ENCODE peak calls at places on chromosomes 6 and 20, in five cellular contexts. S is astrocyte of the spinal cord, O is mucosa of gallbladder, U is fibroblast of pulmonary artery, G is dorsolateral prefrontal cortex. M is an unnamed sample.

GRCh38 chr20:23407770-23408467 is 13.4 kb downstream of the NAPB start:
- DNase-seq in U (no peak), O (no peak), G (no peak), S (no peak), M (no peak)

GRCh38 chr20:62523473-62524203 is 47.8 kb upstream of the GATA5 start:
- DNase-seq in U (no peak), G (no peak), O (no peak), S (no peak), M (no peak)

GRCh38 chr6:22363166-22363965 is 66.5 kb upstream of the PRL start:
- DNase-seq in O (no peak), S (no peak), U (no peak), G (no peak), M (no peak)

GRCh38 chr6:6315660-6316059 is 4.8 kb downstream of the F13A1 start:
- DNase-seq in O (peak), U (peak), G (peak), S (peak), M (no peak)

GRCh38 chr6:33977606-33978438 is 168.1 kb downstream of the GRM4 start:
- DNase-seq in S (no peak), U (no peak), O (no peak), G (no peak), M (no peak)

GRCh38 chr6:140988780-140989179 is 1143.9 kb upstream of the GJE1 start:
- DNase-seq in S (no peak), U (peak), O (no peak), G (no peak), M (no peak)

GRCh38 chr6:134945045-134945444 is 4.9 kb downstream of the ALDH8A1 start:
- DNase-seq in G (no peak), O (no peak), S (no peak), U (no peak), M (no peak)

GRCh38 chr6:1580109-1580508 is 29.6 kb upstream of the FOXC1 start:
- DNase-seq in S (no peak), G (no peak), O (no peak), U (no peak), M (no peak)

GRCh38 chr20:47412073-47412472 is 55.6 kb upstream of the ZMYND8 start:
- DNase-seq in G (no peak), S (no peak), U (no peak), O (no peak), M (no peak)

GRCh38 chr6:43995137-43995536 is 132.1 kb downstream of the MRPL14 start:
- DNase-seq in U (no peak), G (no peak), O (no peak), S (no peak), M (no peak)

GRCh38 chr6:34238507-34239239 is 2.0 kb downstream of the HMGA1 start:
- DNase-seq in S (peak), G (no peak), U (no peak), O (no peak), M (no peak)

GRCh38 chr6:79810153-79810806 is 137.1 kb downstream of the ELOVL4 start:
- DNase-seq in S (no peak), G (no peak), U (no peak), O (no peak), M (no peak)

GRCh38 chr6:163123098-163123497 is 291.4 kb upstream of the QKI start:
- DNase-seq in G (no peak), U (no peak), O (no peak), S (no peak), M (no peak)

GRCh38 chr6:164337024-164337924 is 922.8 kb downstream of the QKI start:
- DNase-seq in O (no peak), U (no peak), G (no peak), S (no peak), M (no peak)

GRCh38 chr6:154623391-154623790 is 109.8 kb upstream of the SCAF8 start:
- DNase-seq in G (no peak), S (no peak), U (no peak), O (no peak), M (no peak)

GRCh38 chr6:33198159-33198852 is 2.2 kb downstream of the RXRB start:
- DNase-seq in U (no peak), O (no peak), G (no peak), S (no peak), M (no peak)

GRCh38 chr20:50546729-50547314 is 36.6 kb downstream of the PTPN1 start:
- DNase-seq in U (no peak), O (no peak), G (no peak), S (no peak), M (no peak)

GRCh38 chr20:58372836-58373235 is 16.2 kb upstream of the VAPB start:
- DNase-seq in O (no peak), U (no peak), S (no peak), G (no peak), M (no peak)

GRCh38 chr6:37492236-37493046 is 7.3 kb downstream of the CCDC167 start:
- DNase-seq in G (no peak), U (no peak), O (no peak), S (no peak), M (no peak)

GRCh38 chr6:11729083-11729482 is 49.5 kb downstream of the ADTRP start:
- DNase-seq in O (no peak), S (no peak), G (no peak), U (no peak), M (no peak)

GRCh38 chr20:12237772-12238171 is 320.1 kb downstream of the BTBD3 start:
- DNase-seq in S (no peak), G (peak), O (no peak), U (peak), M (peak)

GRCh38 chr20:38043512-38044300 is 10.2 kb downstream of the RPRD1B start:
- DNase-seq in U (peak), G (peak), S (peak), O (no peak), M (peak)

GRCh38 chr6:109252261-109253041 is 129.8 kb downstream of the CD164 start:
- DNase-seq in O (no peak), S (no peak), U (no peak), G (no peak), M (no peak)

GRCh38 chr6:29649701-29650673 is 6.9 kb upstream of the MOG start:
- DNase-seq in U (peak), O (peak), G (peak), S (peak), M (peak)

GRCh38 chr6:80742481-80742880 is 636.0 kb downstream of the BCKDHB start:
- DNase-seq in O (no peak), U (peak), S (peak), G (no peak), M (no peak)

GRCh38 chr6:86706449-86706848 is 230.9 kb upstream of the HTR1E start:
- DNase-seq in S (no peak), G (no peak), O (no peak), U (no peak), M (no peak)

GRCh38 chr6:10528170-10528981 is 7.2 kb downstream of the GCNT2 start:
- DNase-seq in S (peak), G (no peak), O (peak), U (no peak), M (no peak)

GRCh38 chr6:35582315-35582714 is 69.6 kb upstream of the TULP1 start:
- DNase-seq in S (no peak), G (no peak), U (no peak), O (no peak), M (no peak)

GRCh38 chr20:9344080-9344920 is 170.1 kb upstream of the LAMP5 start:
- DNase-seq in U (peak), O (peak), G (no peak), S (peak), M (no peak)

GRCh38 chr6:52230685-52231084 is 13.6 kb downstream of the IL17F start:
- DNase-seq in G (no peak), O (no peak), S (no peak), U (no peak), M (no peak)

GRCh38 chr6:40586369-40586768 is 795 bp downstream of the LRFN2 start:
- DNase-seq in O (no peak), G (no peak), U (no peak), S (no peak), M (no peak)

GRCh38 chr20:21557246-21557982 is 43.5 kb upstream of the NKX2-2 start:
- DNase-seq in G (no peak), O (no peak), S (no peak), U (no peak), M (no peak)

GRCh38 chr6:113586966-113587699 is 270.0 kb upstream of the MARCKS start:
- DNase-seq in U (no peak), O (no peak), S (no peak), G (no peak), M (no peak)

GRCh38 chr6:105791569-105792318 is 294.4 kb upstream of the PRDM1 start:
- DNase-seq in U (no peak), G (no peak), S (no peak), O (peak), M (no peak)

GRCh38 chr20:953742-954141 is 37.6 kb upstream of the ANGPT4 start:
- DNase-seq in U (no peak), S (no peak), O (no peak), G (no peak), M (no peak)

GRCh38 chr20:45406260-45407066 is 1.6 kb upstream of the DBNDD2 start:
- DNase-seq in S (peak), O (peak), G (peak), U (peak), M (peak)

GRCh38 chr6:90739339-90739738 is 152.5 kb upstream of the MAP3K7 start:
- DNase-seq in O (no peak), G (no peak), S (no peak), U (no peak), M (no peak)

GRCh38 chr6:25942561-25943147 is 12.2 kb upstream of the SLC17A2 start:
- DNase-seq in S (peak), U (peak), O (no peak), G (no peak), M (no peak)

GRCh38 chr6:96150431-96150830 is 134.7 kb downstream of the FUT9 start:
- DNase-seq in S (no peak), O (no peak), U (no peak), G (no peak), M (no peak)

M was measured in occipital lobe.